ENCODE peak calls at places on chromosomes 2 and 18, in six cellular contexts. One of them, this sample, is unnamed.

GRCh38 chr2:48059975-48060374 is 153.7 kb upstream of the FBXO11 start:
- DNase-seq in RWPE1: no peak
- DNase-seq in activated CD8-positive, alpha-beta T cell treated with anti-CD3 and anti-CD28 coated beads for 36 hours: no peak
- DNase-seq in right lobe of liver: no peak
- DNase-seq in posterior cingulate gyrus: no peak
- DNase-seq in DMS79: no peak
- DNase-seq in this sample: no peak

GRCh38 chr2:150459281-150459680 is 28.2 kb downstream of the RND3 start:
- DNase-seq in RWPE1: no peak
- DNase-seq in activated CD8-positive, alpha-beta T cell treated with anti-CD3 and anti-CD28 coated beads for 36 hours: no peak
- DNase-seq in right lobe of liver: no peak
- DNase-seq in posterior cingulate gyrus: no peak
- DNase-seq in DMS79: no peak
- DNase-seq in this sample: no peak

GRCh38 chr2:199495147-199495546 is 37.4 kb upstream of the SATB2 start:
- DNase-seq in RWPE1: peak; percentile 7
- DNase-seq in activated CD8-positive, alpha-beta T cell treated with anti-CD3 and anti-CD28 coated beads for 36 hours: no peak
- DNase-seq in right lobe of liver: no peak
- DNase-seq in posterior cingulate gyrus: no peak
- DNase-seq in DMS79: no peak
- DNase-seq in this sample: no peak

GRCh38 chr2:96264086-96264485 is 1.7 kb downstream of the TMEM127 start:
- DNase-seq in RWPE1: no peak
- DNase-seq in activated CD8-positive, alpha-beta T cell treated with anti-CD3 and anti-CD28 coated beads for 36 hours: no peak
- DNase-seq in right lobe of liver: no peak
- DNase-seq in posterior cingulate gyrus: no peak
- DNase-seq in DMS79: no peak
- DNase-seq in this sample: no peak

GRCh38 chr2:86315084-86315483 is 22.3 kb downstream of the REEP1 start:
- DNase-seq in RWPE1: no peak
- DNase-seq in activated CD8-positive, alpha-beta T cell treated with anti-CD3 and anti-CD28 coated beads for 36 hours: no peak
- DNase-seq in right lobe of liver: no peak
- DNase-seq in posterior cingulate gyrus: no peak
- DNase-seq in DMS79: no peak
- DNase-seq in this sample: no peak

GRCh38 chr2:61536086-61536722 is 2.0 kb downstream of the XPO1 start:
- DNase-seq in RWPE1: no peak
- DNase-seq in activated CD8-positive, alpha-beta T cell treated with anti-CD3 and anti-CD28 coated beads for 36 hours: peak; percentile 23
- DNase-seq in right lobe of liver: no peak
- DNase-seq in posterior cingulate gyrus: no peak
- DNase-seq in DMS79: no peak
- DNase-seq in this sample: no peak

GRCh38 chr18:78983530-78983929 is 3.9 kb downstream of the SALL3 start:
- DNase-seq in RWPE1: no peak
- DNase-seq in activated CD8-positive, alpha-beta T cell treated with anti-CD3 and anti-CD28 coated beads for 36 hours: no peak
- DNase-seq in right lobe of liver: no peak
- DNase-seq in posterior cingulate gyrus: no peak
- DNase-seq in DMS79: no peak
- DNase-seq in this sample: no peak

GRCh38 chr18:76955529-76956170 is 133.3 kb downstream of the ZNF236 start:
- DNase-seq in RWPE1: no peak
- DNase-seq in activated CD8-positive, alpha-beta T cell treated with anti-CD3 and anti-CD28 coated beads for 36 hours: no peak
- DNase-seq in right lobe of liver: peak; percentile 95
- DNase-seq in posterior cingulate gyrus: no peak
- DNase-seq in DMS79: peak; percentile 68
- DNase-seq in this sample: no peak

GRCh38 chr2:168466834-168467565 is 10.9 kb downstream of the CERS6 start:
- DNase-seq in RWPE1: no peak
- DNase-seq in activated CD8-positive, alpha-beta T cell treated with anti-CD3 and anti-CD28 coated beads for 36 hours: no peak
- DNase-seq in right lobe of liver: no peak
- DNase-seq in posterior cingulate gyrus: no peak
- DNase-seq in DMS79: peak; percentile 54
- DNase-seq in this sample: no peak

This sample was measured in hypothalamus.